ENCODE peak calls at places on chromosomes 12 and 14, in five cellular contexts. S is iPS-NIHi11, X is GM23248, R is GM19239, U is SW480. B is an unnamed sample.

GRCh38 chr14:87944987-87945604 is 47.9 kb downstream of the GALC start:
- DNase-seq in X (peak), U (peak), R (no peak), S (peak), B (peak)

GRCh38 chr14:22510527-22511110 is 78.4 kb downstream of the DAD1 start:
- DNase-seq in S (no peak), X (peak), R (no peak), U (no peak), B (no peak)

GRCh38 chr14:61620130-61620946 is 75.0 kb upstream of the HIF1A start:
- DNase-seq in R (no peak), X (peak), U (no peak), S (no peak), B (peak)

GRCh38 chr12:94616217-94616729 is 34.1 kb downstream of the TMCC3 start:
- DNase-seq in R (no peak), X (peak), U (no peak), S (peak), B (no peak)

GRCh38 chr12:108610856-108611605 is 13.1 kb upstream of the TMEM119 start:
- DNase-seq in R (no peak), U (no peak), S (no peak), X (no peak), B (no peak)

GRCh38 chr12:116662612-116663144 is 75.2 kb downstream of the SPRING1 start:
- DNase-seq in R (no peak), U (peak), S (peak), X (peak), B (no peak)

GRCh38 chr12:67681145-67681778 is 32.7 kb downstream of the DYRK2 start:
- DNase-seq in R (no peak), X (peak), U (no peak), S (peak), B (peak)

GRCh38 chr12:52794479-52795331 is 1.2 kb downstream of the KRT3 start:
- DNase-seq in X (peak), R (no peak), S (no peak), U (peak), B (no peak)

GRCh38 chr12:75236206-75236605 is 26.6 kb upstream of the KCNC2 start:
- DNase-seq in X (no peak), U (no peak), R (no peak), S (no peak), B (no peak)

GRCh38 chr12:15151141-15152091 is 69.8 kb downstream of the RERG start:
- DNase-seq in S (no peak), R (no peak), U (peak), X (peak), B (peak)

GRCh38 chr12:116727261-116727660 is 10.6 kb downstream of the SPRING1 start:
- DNase-seq in X (no peak), S (no peak), R (no peak), U (no peak), B (no peak)

GRCh38 chr12:30970559-30971202 is 44.1 kb downstream of the TSPAN11 start:
- DNase-seq in U (no peak), R (no peak), X (no peak), S (peak), B (peak)

GRCh38 chr12:1628671-1629337 is at the start of gene WNT5B:
- DNase-seq in S (no peak), U (no peak), R (no peak), X (no peak), B (no peak)

GRCh38 chr14:101737414-101738367 is 23.8 kb upstream of the PPP2R5C start:
- DNase-seq in R (no peak), U (no peak), X (no peak), S (no peak), B (no peak)

GRCh38 chr12:86521870-86522269 is 265.7 kb upstream of the MGAT4C start:
- DNase-seq in S (no peak), U (no peak), X (no peak), R (no peak), B (no peak)

GRCh38 chr14:32470161-32470705 is 141.1 kb downstream of the AKAP6 start:
- DNase-seq in S (no peak), X (peak), U (no peak), R (no peak), B (no peak)

GRCh38 chr14:30521899-30522736 is 36.8 kb upstream of the G2E3 start:
- DNase-seq in R (peak), X (peak), U (peak), S (peak), B (peak)

GRCh38 chr14:31059152-31059924 is 33.2 kb upstream of the STRN3 start:
- DNase-seq in S (peak), R (no peak), X (peak), U (no peak), B (peak)